ENCODE peak calls at places on chromosomes 12 and 14, in seven cellular contexts. Y, L, G, J, O, U and K are unnamed samples.

GRCh38 chr14:52442602-52443001 is 109.7 kb downstream of the TXNDC16 start:
- DNase-seq in G (no peak), J (no peak), L (no peak), U (no peak), Y (no peak), O (no peak), K (no peak)

GRCh38 chr14:95174184-95174804 is 17.0 kb upstream of the DICER1 start:
- DNase-seq in O (no peak), L (no peak), Y (no peak), U (no peak), J (no peak), G (no peak), K (no peak)

GRCh38 chr14:45526715-45527549 is 273.9 kb upstream of the MIS18BP1 start:
- DNase-seq in G (peak), U (no peak), L (no peak), O (no peak), J (no peak), Y (no peak), K (no peak)

GRCh38 chr12:121064116-121064515 is 25.1 kb upstream of the OASL start:
- DNase-seq in G (no peak), L (no peak), J (no peak), Y (no peak), O (no peak), U (no peak), K (no peak)

GRCh38 chr12:106106892-106107291 is 31.9 kb downstream of the NUAK1 start:
- DNase-seq in G (no peak), Y (no peak), J (no peak), O (no peak), L (peak), U (no peak), K (peak)

GRCh38 chr12:94980577-94980976 is 22.9 kb downstream of the NDUFA12 start:
- DNase-seq in Y (no peak), J (no peak), L (no peak), O (no peak), U (no peak), G (no peak), K (peak)

GRCh38 chr12:45051490-45052105 is 699 bp upstream of the DBX2 start:
- DNase-seq in O (no peak), G (no peak), Y (no peak), J (no peak), U (no peak), L (no peak), K (no peak)

GRCh38 chr14:32330356-32331226 is 1.5 kb downstream of the AKAP6 start:
- DNase-seq in L (no peak), J (no peak), G (no peak), Y (no peak), O (no peak), U (no peak), K (no peak)

GRCh38 chr14:58107947-58108552 is 44.0 kb downstream of the ARMH4 start:
- DNase-seq in Y (no peak), L (no peak), G (peak), U (no peak), J (no peak), O (peak), K (peak)

GRCh38 chr14:34498684-34499412 is 36.8 kb upstream of the SPTSSA start:
- DNase-seq in G (peak), U (no peak), J (no peak), Y (no peak), L (no peak), O (no peak), K (peak)

GRCh38 chr12:50058743-50059312 is 1.4 kb downstream of the ASIC1 start:
- DNase-seq in G (no peak), Y (no peak), U (no peak), J (no peak), L (no peak), O (no peak), K (no peak)

GRCh38 chr12:96471368-96472040 is 17.9 kb upstream of the CFAP54 start:
- DNase-seq in Y (no peak), L (no peak), G (no peak), O (no peak), J (no peak), U (no peak), K (peak)

GRCh38 chr14:95516554-95517209 is at the start of gene SYNE3:
- DNase-seq in G (no peak), Y (peak), O (peak), L (no peak), U (peak), J (peak), K (no peak)

GRCh38 chr14:50085570-50086315 is 30.6 kb downstream of the VCPKMT start:
- DNase-seq in L (no peak), J (no peak), O (no peak), Y (no peak), U (peak), G (no peak), K (peak)

GRCh38 chr14:100025111-100025510 is 40.1 kb upstream of the EVL start:
- DNase-seq in L (no peak), J (no peak), U (no peak), Y (no peak), O (no peak), G (no peak), K (no peak)

GRCh38 chr12:32501835-32502333 is 102.5 kb downstream of the FGD4 start:
- DNase-seq in O (peak), U (no peak), G (peak), L (peak), Y (no peak), J (no peak), K (peak)

GRCh38 chr14:45198551-45198950 is 54.5 kb downstream of the MIS18BP1 start:
- DNase-seq in G (no peak), J (no peak), U (no peak), O (no peak), L (no peak), Y (no peak), K (peak)

GRCh38 chr12:25924535-25925001 is 33.9 kb upstream of the RASSF8 start:
- DNase-seq in G (no peak), J (no peak), O (no peak), L (no peak), U (no peak), Y (no peak), K (no peak)

GRCh38 chr12:45986646-45987338 is 3.6 kb downstream of the SCAF11 start:
- DNase-seq in J (no peak), L (no peak), Y (no peak), G (no peak), O (no peak), U (no peak), K (no peak)

GRCh38 chr12:102694913-102695312 is 214.6 kb upstream of the IGF1 start:
- DNase-seq in U (no peak), J (no peak), O (no peak), L (no peak), G (no peak), Y (no peak), K (no peak)

GRCh38 chr12:64099430-64099829 is 122.7 kb downstream of the KICS2 start:
- DNase-seq in L (no peak), Y (no peak), J (peak), G (no peak), O (peak), U (no peak), K (peak)

GRCh38 chr12:55631743-55632142 is 4.9 kb upstream of the OR10P1 start:
- DNase-seq in O (no peak), Y (no peak), U (no peak), G (no peak), L (no peak), J (no peak), K (no peak)

GRCh38 chr12:55636853-55637252 is at the start of gene OR10P1:
- DNase-seq in U (no peak), L (no peak), G (no peak), O (no peak), J (no peak), Y (no peak), K (no peak)

GRCh38 chr12:55634186-55634585 is 2.5 kb upstream of the OR10P1 start:
- DNase-seq in U (no peak), J (no peak), L (no peak), Y (no peak), O (no peak), G (no peak), K (no peak)

GRCh38 chr12:55637467-55637866 is 775 bp downstream of the OR10P1 start:
- DNase-seq in O (no peak), L (no peak), U (no peak), G (no peak), J (no peak), Y (no peak), K (no peak)

GRCh38 chr12:55636116-55636655 is 506 bp upstream of the OR10P1 start:
- DNase-seq in O (no peak), J (no peak), L (no peak), G (no peak), U (no peak), Y (no peak), K (no peak)
- H3K27ac ChIP-seq in O (peak), J (no peak), L (no peak), G (no peak), U (no peak), Y (no peak), K (no peak)

GRCh38 chr14:73428354-73428824 is 30.0 kb downstream of the NUMB start:
- DNase-seq in G (peak), O (no peak), J (no peak), U (no peak), Y (no peak), L (no peak), K (no peak)
- H3K27ac ChIP-seq in G (peak), O (peak), J (peak), U (no peak), Y (no peak), L (no peak), K (no peak)

GRCh38 chr14:61585598-61586538 is 109.4 kb upstream of the HIF1A start:
- DNase-seq in J (peak), G (peak), L (no peak), Y (peak), U (no peak), O (peak), K (peak)
- H3K27ac ChIP-seq in J (peak), G (peak), L (no peak), Y (peak), U (no peak), O (peak), K (peak)

GRCh38 chr14:103868242-103868897 is 21.0 kb upstream of the PPP1R13B start:
- DNase-seq in U (no peak), L (no peak), Y (no peak), G (no peak), J (no peak), O (no peak), K (no peak)
- H3K27ac ChIP-seq in U (no peak), L (peak), Y (no peak), G (peak), J (peak), O (peak), K (no peak)

GRCh38 chr14:93065272-93065730 is 50.4 kb downstream of the ITPK1 start:
- DNase-seq in O (no peak), U (no peak), Y (no peak), L (no peak), J (no peak), G (no peak), K (no peak)
- H3K27ac ChIP-seq in O (no peak), U (peak), Y (peak), L (no peak), J (peak), G (no peak), K (no peak)

GRCh38 chr12:119156401-119156800 is 22.3 kb upstream of the HSPB8 start:
- DNase-seq in Y (no peak), J (no peak), G (no peak), U (no peak), L (no peak), O (peak), K (no peak)
- H3K27ac ChIP-seq in Y (peak), J (no peak), G (no peak), U (no peak), L (no peak), O (peak), K (no peak)

DNA sequence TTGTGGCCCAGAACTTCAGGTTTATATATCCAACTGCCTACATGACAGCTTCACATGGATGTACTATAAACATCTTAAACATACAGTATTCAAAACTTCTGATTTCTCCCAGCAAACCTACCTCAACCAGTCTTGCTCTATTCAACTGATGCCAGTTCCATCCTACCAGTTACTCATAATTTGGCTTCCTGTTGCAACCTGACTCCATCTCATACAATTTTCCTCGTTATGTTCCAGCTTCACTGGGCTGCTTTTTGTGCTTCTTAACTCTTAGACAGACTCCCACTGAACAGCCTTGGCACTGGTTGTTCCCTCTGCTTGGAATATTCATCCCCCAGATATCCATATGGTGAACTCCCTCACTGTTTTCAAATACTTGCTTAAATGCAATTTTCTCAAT is 249.2 kb downstream of the AEBP2 start:
- DNase-seq in Y (no peak), J (no peak), L (no peak), O (no peak), G (no peak), U (no peak), K (peak)
- H3K27ac ChIP-seq in Y (no peak), J (no peak), L (no peak), O (no peak), G (peak), U (no peak), K (no peak)